ENCODE peak calls at places on chromosomes 3 and 15, in four cellular contexts. R, J, Z and Q are unnamed samples.

GRCh38 chr3:147398841-147399534 is 7.4 kb downstream of the ZIC4 start:
- DNase-seq in R (no peak), Z (no peak), J (no peak), Q (no peak)

GRCh38 chr3:110180733-110181132 is 843.4 kb upstream of the DPPA4 start:
- DNase-seq in J (peak; percentile 69), R (no peak), Z (no peak), Q (no peak)

GRCh38 chr15:92821491-92822116 is 78.5 kb upstream of the CHD2 start:
- DNase-seq in R (no peak), Z (no peak), J (no peak), Q (no peak)

GRCh38 chr3:140505256-140505655 is 172.6 kb upstream of the TRIM42 start:
- DNase-seq in R (no peak), Z (no peak), J (no peak), Q (peak; percentile 48)

GRCh38 chr15:100898661-100899462 is 19.2 kb downstream of the ALDH1A3 start:
- DNase-seq in J (no peak), Z (no peak), R (no peak), Q (no peak)

GRCh38 chr3:4678320-4678719 is 185.2 kb downstream of the ITPR1 start:
- DNase-seq in R (no peak), Z (no peak), J (no peak), Q (no peak)

GRCh38 chr3:151462278-151462779 is 1.5 kb upstream of the IGSF10 start:
- DNase-seq in J (no peak), Z (no peak), R (no peak), Q (no peak)

GRCh38 chr3:16338124-16338523 is 73.1 kb downstream of the OXNAD1 start:
- DNase-seq in Z (no peak), J (no peak), R (no peak), Q (peak; percentile 60)

GRCh38 chr3:173529062-173529711 is 131.6 kb downstream of the NLGN1 start:
- DNase-seq in R (peak; percentile 18), Z (peak; percentile 88), J (peak; percentile 5), Q (peak; percentile 4)

GRCh38 chr3:133124511-133124910 is 86.3 kb downstream of the TMEM108 start:
- DNase-seq in Z (no peak), J (no peak), R (no peak), Q (no peak)

GRCh38 chr3:176584413-176585176 is 612.7 kb downstream of the TBL1XR1 start:
- DNase-seq in Z (no peak), J (peak; percentile 80), R (no peak), Q (no peak)

DNA sequence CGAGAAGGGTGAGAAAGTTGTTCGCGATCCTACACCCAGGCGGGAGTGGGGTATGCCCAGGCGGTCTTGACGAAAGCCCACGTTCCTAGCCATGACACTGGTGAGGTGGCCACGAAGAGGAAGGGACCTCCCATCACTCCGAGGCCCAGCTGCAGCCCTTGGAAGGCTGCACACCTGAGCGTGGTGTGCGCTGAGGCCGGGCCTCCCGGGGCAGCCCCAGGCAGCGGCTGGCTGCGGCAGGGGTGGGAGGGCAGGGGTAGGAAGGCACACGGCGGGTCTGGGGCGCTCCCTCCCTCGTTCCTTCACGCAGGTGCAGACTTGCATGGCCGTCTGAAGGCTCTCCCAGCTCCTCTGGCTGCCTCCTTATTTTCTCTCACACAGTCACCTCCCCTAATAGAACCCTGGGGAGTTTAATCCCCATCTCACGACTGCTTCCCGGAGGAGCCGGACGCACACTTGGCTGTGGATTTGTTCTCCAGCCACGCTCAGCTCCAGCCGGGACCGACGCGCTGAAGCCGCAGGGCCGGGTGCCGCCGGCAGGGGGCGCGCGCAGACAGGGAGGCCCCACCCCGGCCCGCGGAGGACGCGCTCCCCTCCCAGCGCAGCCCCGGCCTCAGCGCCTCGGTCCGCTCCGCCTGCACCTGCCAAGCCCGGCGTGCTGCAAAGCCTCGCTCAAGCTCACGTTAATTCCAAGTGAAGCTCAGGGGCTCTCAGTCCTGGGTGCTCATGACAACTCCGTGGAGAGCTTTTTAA is 37.8 kb upstream of the MUC4 start:
- DNase-seq in R (no peak), Z (no peak), J (no peak), Q (no peak)
- TF ChIP-seq CTCF in R (no peak), Z (no peak), J (no peak), Q (no peak)

GRCh38 chr3:64815195-64815627 is 127.4 kb upstream of the ADAMTS9 start:
- DNase-seq in J (peak; percentile 64), R (no peak), Z (peak; percentile 38), Q (no peak)
- TF ChIP-seq CTCF in J (peak; percentile 3), R (no peak), Z (no peak), Q (no peak)

DNA sequence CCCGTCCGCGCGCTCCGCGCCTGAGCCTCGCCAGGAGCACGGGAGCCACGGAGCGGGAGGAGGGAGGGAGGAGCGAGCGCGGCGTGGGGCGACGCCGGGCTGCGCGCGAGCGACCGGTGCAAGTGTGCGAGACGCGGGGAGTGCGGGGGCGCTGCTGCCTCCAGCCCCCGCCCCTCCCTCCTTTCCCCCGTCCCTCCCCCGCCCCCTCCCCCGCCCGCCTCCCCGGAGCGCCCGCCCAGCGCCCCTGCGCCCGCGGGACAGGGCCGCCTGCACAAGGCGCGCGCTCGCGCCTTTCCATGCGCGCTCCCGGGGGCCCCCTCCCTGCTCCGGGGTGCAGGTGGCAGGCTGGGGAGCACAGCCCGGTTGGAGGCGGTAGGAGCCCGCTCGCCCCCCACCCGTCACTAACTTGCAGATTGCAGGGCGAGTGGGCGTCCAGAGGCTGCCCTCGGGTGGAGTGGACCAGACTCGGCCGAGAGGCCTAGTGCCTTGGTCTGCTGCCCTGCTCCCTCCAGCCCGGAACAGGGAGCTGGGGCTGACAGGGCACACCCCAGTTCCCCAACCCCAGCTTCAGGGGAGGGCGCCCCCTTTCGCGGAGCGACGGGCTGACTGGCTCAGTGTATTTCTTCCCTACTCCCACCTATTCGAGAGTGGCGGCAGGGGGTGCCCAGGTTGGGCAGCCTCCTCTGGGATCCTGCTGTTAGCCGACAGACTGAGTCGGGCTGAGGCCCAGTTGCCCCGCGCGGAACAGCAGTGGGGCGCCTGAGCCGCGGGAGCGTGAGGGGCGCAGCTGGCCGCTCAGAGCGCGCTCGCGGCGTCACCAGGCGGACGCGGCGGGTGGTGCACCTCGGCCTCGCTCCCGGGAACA is at the start of gene WNT7A:
- DNase-seq in R (peak; percentile 80), Z (no peak), J (no peak), Q (peak; percentile 49)
- TF ChIP-seq CTCF in R (peak; percentile 74), Z (no peak), J (no peak), Q (peak; percentile 5)

DNA sequence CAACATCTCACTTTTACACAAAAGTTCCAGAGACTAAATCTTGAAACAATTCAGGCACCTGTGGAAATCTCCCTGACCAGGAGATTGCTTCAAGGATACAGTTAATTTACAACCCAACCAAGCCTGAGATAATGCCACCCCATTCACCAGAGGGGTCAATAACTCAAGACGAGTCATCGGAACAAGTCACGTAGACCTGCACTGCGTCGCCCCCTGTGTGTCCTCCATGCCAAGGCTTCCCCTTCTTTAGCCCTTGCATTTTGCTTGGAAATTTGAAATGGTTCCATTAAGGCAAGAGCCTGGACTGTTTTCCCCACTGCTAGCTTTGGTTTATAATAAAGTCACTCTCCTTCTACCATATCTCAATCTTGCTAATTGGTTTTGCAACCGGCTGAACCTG is 129.0 kb upstream of the NEO1 start:
- DNase-seq in R (no peak), Z (no peak), J (no peak), Q (no peak)
- TF ChIP-seq CTCF in R (no peak), Z (no peak), J (no peak), Q (no peak)

DNA sequence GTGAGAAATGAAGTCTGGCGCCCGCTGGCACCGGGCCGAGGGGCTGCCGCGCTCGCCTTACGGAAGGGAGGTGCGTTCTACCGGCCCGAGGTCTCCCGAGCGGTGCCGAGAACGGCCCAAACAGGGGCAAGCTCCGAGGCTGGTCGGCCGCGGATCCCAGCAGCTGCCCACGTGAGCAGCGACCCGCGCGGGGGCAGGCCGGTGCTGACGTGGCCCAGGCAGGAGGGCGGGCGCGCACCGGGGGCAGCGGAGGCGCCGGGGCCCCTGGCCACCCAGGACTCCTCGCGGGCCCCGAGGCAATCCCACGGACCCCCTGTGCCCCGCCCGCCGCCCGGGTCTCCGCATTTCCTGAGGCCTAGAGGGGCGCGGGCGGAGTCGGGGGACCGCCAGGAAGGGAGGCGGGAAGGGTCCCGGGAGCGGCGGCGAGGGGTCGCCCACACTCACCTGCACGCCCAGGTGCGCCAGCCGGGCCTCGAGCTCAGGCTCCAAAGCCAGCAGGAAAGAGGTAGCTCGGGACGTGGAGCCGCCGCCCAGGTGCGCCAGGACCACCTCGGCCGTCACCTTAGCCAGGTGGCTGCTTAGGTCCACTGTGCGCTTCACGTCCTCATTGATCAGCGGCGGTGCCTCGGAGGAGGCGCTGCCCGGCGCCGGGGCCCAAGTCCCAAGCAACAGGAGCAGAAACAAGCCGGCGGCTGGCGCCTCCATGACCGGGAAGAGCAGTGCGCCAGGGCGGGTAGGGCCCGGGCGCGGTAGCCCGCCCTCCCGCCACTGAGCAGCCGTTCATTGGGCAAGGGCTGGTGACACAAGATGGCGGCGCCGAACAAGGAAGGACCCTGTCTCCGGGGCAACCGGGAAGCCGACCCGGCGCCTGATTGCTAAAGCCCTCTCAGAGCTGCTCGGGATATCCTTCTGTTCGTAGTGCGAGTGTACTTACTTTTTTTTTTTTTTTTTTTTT is at the start of gene RPN1:
- DNase-seq in Z (peak; percentile 94), R (peak; percentile 96), J (peak; percentile 94), Q (peak; percentile 97)
- TF ChIP-seq CTCF in Z (no peak), R (no peak), J (no peak), Q (no peak)

DNA sequence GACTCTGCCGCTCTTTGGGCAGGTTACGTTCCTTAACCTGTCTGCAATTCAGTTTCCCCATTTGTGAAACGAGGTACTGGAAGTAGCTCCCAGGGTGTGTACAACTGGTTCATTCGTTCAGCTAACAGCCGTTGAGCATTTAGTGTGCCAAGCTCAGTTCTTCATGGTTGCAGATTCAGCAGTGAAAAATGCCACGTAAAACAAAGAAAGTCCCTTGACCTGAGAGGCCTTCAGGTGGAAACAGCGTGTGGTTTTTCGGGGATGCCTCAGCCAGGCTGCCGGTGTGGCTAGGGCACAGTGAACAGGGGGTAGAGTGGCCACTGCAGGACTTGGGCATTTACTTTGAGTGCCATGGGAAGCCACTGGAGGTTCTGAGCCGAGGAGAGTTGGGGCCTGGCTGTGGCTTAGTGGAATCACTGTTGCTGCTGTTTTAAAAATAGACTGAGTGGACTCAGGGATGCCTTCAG is 4.7 kb downstream of the SYNM start:
- DNase-seq in J (no peak), Z (no peak), R (no peak), Q (no peak)
- TF ChIP-seq CTCF in J (no peak), Z (no peak), R (no peak), Q (no peak)